ENCODE peak calls at places on chromosomes 5 and 9, in seven cellular contexts. F, C, S, D, T, E and H are unnamed samples.

GRCh38 chr5:65967288-65968066 is 41.1 kb downstream of the ERBIN start:
- DNase-seq in F (no peak), C (no peak), S (no peak), D (peak), T (peak), E (no peak), H (peak)

GRCh38 chr9:17521456-17521855 is 57.4 kb upstream of the SH3GL2 start:
- DNase-seq in F (no peak), C (no peak), S (no peak), D (no peak), T (no peak), E (no peak), H (no peak)

GRCh38 chr5:78362220-78362619 is 1.8 kb downstream of the SCAMP1 start:
- DNase-seq in F (no peak), C (no peak), S (no peak), D (no peak), T (no peak), E (no peak), H (no peak)

GRCh38 chr9:93235278-93235960 is 51.5 kb downstream of the WNK2 start:
- DNase-seq in F (no peak), C (no peak), S (no peak), D (no peak), T (no peak), E (peak), H (no peak)

GRCh38 chr5:36656556-36656955 is 50.1 kb downstream of the SLC1A3 start:
- DNase-seq in F (no peak), C (no peak), S (no peak), D (peak), T (peak), E (no peak), H (peak)

GRCh38 chr5:133147411-133147810 is 95.6 kb downstream of the HSPA4 start:
- DNase-seq in F (no peak), C (no peak), S (no peak), D (no peak), T (no peak), E (peak), H (no peak)

GRCh38 chr5:107519900-107520354 is 150.8 kb downstream of the EFNA5 start:
- DNase-seq in F (no peak), C (no peak), S (peak), D (peak), T (peak), E (no peak), H (peak)

GRCh38 chr9:61665330-61665751 is 475.5 kb downstream of the SPATA31A7 start:
- DNase-seq in F (no peak), C (no peak), S (no peak), D (no peak), T (no peak), E (peak), H (no peak)

GRCh38 chr5:145797336-145797735 is 37.8 kb downstream of the PRELID2 start:
- DNase-seq in F (no peak), C (no peak), S (no peak), D (peak), T (peak), E (no peak), H (peak)

GRCh38 chr9:114538241-114538640 is 33.0 kb upstream of the WHRN start:
- DNase-seq in F (no peak), C (peak), S (peak), D (peak), T (peak), E (no peak), H (peak)

GRCh38 chr9:124264812-124265211 is 7.1 kb downstream of the NEK6 start:
- DNase-seq in F (no peak), C (no peak), S (peak), D (no peak), T (no peak), E (no peak), H (no peak)

GRCh38 chr5:2352101-2352861 is 399.2 kb downstream of the IRX2 start:
- DNase-seq in F (no peak), C (no peak), S (no peak), D (no peak), T (no peak), E (no peak), H (no peak)

GRCh38 chr9:698937-699336 is 142.6 kb upstream of the DMRT1 start:
- DNase-seq in F (no peak), C (no peak), S (no peak), D (no peak), T (no peak), E (no peak), H (no peak)
- H3K4me3 ChIP-seq in F (no peak), C (no peak), S (no peak), D (no peak), T (no peak), E (no peak), H (no peak)

GRCh38 chr9:110206388-110206787 is 1.6 kb downstream of the C9orf152 start:
- DNase-seq in F (no peak), C (no peak), S (no peak), D (no peak), T (no peak), E (no peak), H (no peak)

GRCh38 chr9:110202232-110202631 is 5.7 kb downstream of the C9orf152 start:
- DNase-seq in F (no peak), C (no peak), S (no peak), D (no peak), T (no peak), E (no peak), H (no peak)

GRCh38 chr9:110207071-110207923 is 662 bp downstream of the C9orf152 start:
- DNase-seq in F (no peak), C (peak), S (no peak), D (no peak), T (no peak), E (no peak), H (no peak)

GRCh38 chr9:110213413-110214044 is 5.6 kb upstream of the C9orf152 start:
- DNase-seq in F (no peak), C (peak), S (no peak), D (peak), T (peak), E (no peak), H (peak)

DNA sequence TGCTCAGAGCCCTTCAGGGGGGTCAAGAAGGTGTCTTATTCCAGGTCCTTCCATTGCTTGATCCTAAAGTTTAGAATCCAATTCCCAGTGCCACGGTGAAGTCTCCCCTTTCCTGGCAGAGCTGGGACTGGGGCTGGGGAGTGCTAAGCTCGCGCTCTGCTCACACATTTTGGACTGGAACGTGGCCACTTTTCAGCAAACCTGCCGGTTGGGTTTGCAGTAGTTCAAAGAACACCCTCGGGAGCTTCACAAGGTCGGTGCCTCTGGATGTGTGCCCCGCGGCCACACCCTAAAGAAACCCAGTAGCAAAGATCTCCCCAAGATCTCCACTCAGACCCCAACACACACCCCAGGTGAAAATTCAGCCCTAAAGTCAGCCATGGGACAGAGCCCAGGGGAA is at the start of gene C9orf152:
- DNase-seq in F (no peak), C (peak), S (no peak), D (no peak), T (no peak), E (no peak), H (no peak)
- H3K4me3 ChIP-seq in F (no peak), C (peak), S (no peak), D (no peak), T (no peak), E (no peak), H (no peak)

GRCh38 chr5:171315386-171315891 is 6.4 kb downstream of the TLX3 start:
- DNase-seq in F (no peak), C (no peak), S (no peak), D (no peak), T (no peak), E (no peak), H (no peak)

GRCh38 chr5:171316258-171317121 is 7.4 kb downstream of the TLX3 start:
- DNase-seq in F (no peak), C (no peak), S (no peak), D (no peak), T (no peak), E (no peak), H (no peak)

GRCh38 chr5:171315925-171316257 is 6.8 kb downstream of the TLX3 start:
- DNase-seq in F (no peak), C (no peak), S (no peak), D (no peak), T (no peak), E (no peak), H (no peak)

GRCh38 chr5:171313481-171314206 is 4.6 kb downstream of the TLX3 start:
- DNase-seq in F (no peak), C (no peak), S (no peak), D (no peak), T (no peak), E (peak), H (no peak)

DNA sequence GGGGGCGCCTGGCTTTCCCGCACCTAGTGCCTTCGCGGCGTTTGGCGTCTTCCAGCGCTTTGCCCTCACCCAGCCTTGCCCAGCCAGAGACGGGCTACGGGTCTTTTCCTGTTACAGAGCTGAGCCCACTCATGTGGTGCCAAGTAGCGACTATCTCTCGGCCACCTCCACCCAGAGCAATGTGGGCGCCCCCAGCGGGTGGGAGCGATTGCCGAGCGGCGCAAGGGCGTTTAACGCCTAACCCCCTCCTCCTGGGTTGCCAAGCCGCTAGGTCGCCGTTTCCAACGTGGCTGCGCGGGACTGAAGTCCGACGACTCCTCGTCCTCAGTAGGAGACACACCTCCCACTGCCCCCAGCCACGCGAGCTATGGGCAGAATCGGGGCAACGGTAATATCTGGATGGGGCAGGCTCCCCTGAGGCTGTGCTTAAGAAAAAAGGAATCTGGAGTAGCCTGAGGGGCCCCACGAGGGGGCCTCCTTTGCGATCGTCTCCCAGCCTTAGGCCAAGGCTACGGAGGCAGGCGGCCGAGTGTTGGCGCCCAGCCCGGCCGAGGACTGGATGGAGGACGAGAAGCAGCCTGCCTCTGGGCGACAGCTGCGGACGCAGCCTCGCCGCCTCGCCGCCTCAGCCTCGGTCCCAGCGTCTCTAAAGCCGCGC is 5.8 kb downstream of the TLX3 start:
- DNase-seq in F (no peak), C (no peak), S (no peak), D (no peak), T (no peak), E (no peak), H (no peak)
- H3K4me3 ChIP-seq in F (no peak), C (no peak), S (no peak), D (no peak), T (no peak), E (no peak), H (no peak)

DNA sequence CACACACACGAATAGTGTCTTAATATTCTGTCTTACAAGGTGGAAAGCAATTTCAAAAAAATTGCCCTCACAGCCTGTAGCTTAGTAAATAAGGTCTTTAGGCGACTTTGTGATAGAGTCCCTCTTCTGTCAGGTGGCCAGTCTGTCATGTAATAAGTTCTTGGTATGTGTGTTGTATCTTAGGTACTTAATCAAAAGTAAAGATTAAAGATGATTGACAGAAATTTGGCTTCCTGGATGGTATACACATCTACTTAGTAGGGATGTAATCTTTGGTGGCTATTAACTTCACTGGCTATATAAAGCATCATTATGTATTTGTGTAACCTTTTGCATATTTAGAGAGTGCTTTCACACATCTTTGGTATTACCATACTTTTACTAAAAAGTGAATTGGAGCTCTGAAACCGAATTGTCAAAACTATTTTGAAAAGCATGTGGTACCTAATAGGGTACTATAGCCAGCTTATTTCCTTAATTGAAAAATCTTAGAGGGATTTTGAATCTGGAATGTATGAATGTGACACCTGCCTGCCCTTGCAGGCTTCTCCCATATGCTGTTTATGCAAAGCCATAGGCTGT is 3.4 kb downstream of the G3BP1 start:
- DNase-seq in F (no peak), C (no peak), S (no peak), D (no peak), T (no peak), E (no peak), H (no peak)
- H3K4me3 ChIP-seq in F (no peak), C (no peak), S (peak), D (no peak), T (no peak), E (peak), H (no peak)

DNA sequence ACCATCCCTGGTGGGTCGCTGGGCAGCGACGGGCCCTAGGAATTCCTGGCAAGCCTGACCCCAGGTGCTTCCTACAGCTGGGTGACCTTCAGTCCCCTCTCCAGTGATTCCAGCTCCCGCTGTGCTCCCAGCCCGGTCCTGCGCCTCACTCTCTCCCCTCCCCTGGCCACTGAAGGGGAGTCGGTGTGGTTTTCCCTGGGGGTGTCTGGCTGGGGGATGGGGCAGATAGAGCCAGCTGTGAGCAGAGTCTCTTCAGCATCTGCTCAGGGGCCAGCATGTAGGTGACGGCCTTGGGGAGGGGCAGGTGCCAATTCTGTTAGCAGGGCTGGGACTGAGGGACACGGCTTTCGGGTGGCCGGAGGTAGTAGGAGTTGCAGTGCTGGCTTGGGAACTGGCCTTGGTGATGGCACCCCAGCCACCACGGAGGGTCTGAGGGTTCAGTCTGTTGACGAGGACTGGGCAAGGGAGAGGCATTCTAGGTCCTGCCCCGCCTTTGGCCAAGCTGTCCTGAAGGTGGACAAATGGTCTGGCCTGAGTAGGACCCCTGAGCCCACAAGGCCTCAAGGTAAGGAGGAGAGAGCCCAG is 3.2 kb downstream of the GPSM1 start:
- DNase-seq in F (no peak), C (no peak), S (no peak), D (no peak), T (no peak), E (peak), H (no peak)
- H3K4me3 ChIP-seq in F (no peak), C (no peak), S (no peak), D (no peak), T (no peak), E (no peak), H (no peak)

DNA sequence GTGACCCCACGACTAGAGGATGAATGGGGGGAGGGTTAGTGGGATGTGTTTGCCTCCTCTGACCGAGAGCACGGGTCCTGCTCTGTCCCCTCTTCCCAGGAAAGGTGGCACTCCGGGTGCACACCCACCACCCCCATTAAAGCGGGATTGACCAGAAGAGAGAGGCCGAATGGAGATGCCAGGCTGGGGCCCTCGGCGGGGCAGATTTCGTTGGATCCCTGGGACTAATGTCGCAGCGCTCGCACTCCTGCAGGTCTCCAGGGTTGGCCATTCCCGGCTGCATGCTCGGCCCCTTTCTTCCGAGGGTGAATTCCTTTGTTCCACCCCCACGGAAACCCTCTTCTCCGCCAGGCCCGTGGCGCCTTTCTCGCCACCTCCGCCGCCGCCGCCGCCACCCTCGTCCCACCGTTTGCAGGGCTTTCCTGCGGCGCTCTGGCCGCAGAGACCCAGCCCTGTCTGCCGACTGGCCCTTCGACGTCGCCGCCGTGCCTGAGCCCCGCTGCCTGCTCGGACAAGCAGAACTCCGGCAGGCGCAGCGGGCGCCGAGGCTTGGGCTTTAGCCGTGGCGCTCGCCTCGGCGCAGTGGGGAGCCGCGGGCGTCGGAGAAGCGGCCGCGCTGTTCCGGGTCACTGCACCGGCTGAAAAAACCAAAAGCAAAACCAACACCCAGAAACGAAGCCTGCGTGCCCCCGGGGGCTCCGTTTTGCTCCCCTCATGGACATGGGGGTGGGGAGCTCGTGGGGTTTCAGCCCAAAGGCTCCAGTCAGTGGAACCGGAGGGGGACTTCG is 11.8 kb downstream of the LMX1B start:
- DNase-seq in F (no peak), C (no peak), S (no peak), D (no peak), T (no peak), E (peak), H (no peak)
- H3K4me3 ChIP-seq in F (peak), C (peak), S (no peak), D (no peak), T (peak), E (no peak), H (no peak)